ENCODE peak calls at places on chromosomes 5 and 9, in five cellular contexts. V, D, T, A and U are unnamed samples.

GRCh38 chr9:109967651-109968331 is 187.8 kb downstream of the PALM2AKAP2 start:
- DNase-seq in V (no peak), D (no peak), T (no peak), A (no peak), U (no peak)

GRCh38 chr5:175867587-175868347 is 3.6 kb upstream of the CPLX2 start:
- DNase-seq in V (no peak), D (peak; percentile 25), T (no peak), A (no peak), U (peak; percentile 6)

GRCh38 chr5:38636626-38637025 is 80.2 kb upstream of the LIFR start:
- DNase-seq in V (no peak), D (no peak), T (no peak), A (no peak), U (peak; percentile 53)

GRCh38 chr5:76331139-76331538 is 71.9 kb upstream of the IQGAP2 start:
- DNase-seq in V (no peak), D (peak; percentile 85), T (no peak), A (no peak), U (no peak)

GRCh38 chr9:136943291-136944093 is 1.0 kb downstream of the FBXW5 start:
- DNase-seq in V (no peak), D (peak; percentile 70), T (no peak), A (no peak), U (peak; percentile 44)

GRCh38 chr5:58628626-58629025 is 45.8 kb downstream of the RAB3C start:
- DNase-seq in V (no peak), D (no peak), T (no peak), A (no peak), U (no peak)

GRCh38 chr9:132410642-132411041 is 631 bp downstream of the CFAP77 start:
- DNase-seq in V (no peak), D (no peak), T (no peak), A (no peak), U (no peak)

GRCh38 chr5:179558912-179559279 is 8.5 kb downstream of the RUFY1 start:
- DNase-seq in V (peak; percentile 53), D (no peak), T (no peak), A (no peak), U (peak; percentile 45)

GRCh38 chr5:10330511-10331105 is 22.9 kb upstream of the MARCHF6 start:
- DNase-seq in V (no peak), D (no peak), T (no peak), A (no peak), U (no peak)

GRCh38 chr5:16411235-16411634 is 54.4 kb downstream of the ZNF622 start:
- DNase-seq in V (peak; percentile 25), D (no peak), T (peak; percentile 38), A (no peak), U (peak; percentile 27)

GRCh38 chr5:1490360-1490759 is 33.4 kb downstream of the LPCAT1 start:
- DNase-seq in V (no peak), D (no peak), T (no peak), A (no peak), U (no peak)

GRCh38 chr5:179206366-179206765 is 138.9 kb downstream of the ADAMTS2 start:
- DNase-seq in V (no peak), D (no peak), T (no peak), A (no peak), U (no peak)

GRCh38 chr9:131476777-131477345 is 25.9 kb upstream of the POMT1 start:
- DNase-seq in V (no peak), D (no peak), T (no peak), A (no peak), U (no peak)

GRCh38 chr9:136438548-136438908 is 1.1 kb downstream of the INPP5E start:
- DNase-seq in V (peak; percentile 58), D (peak; percentile 25), T (no peak), A (no peak), U (no peak)

GRCh38 chr9:4301971-4302427 is 2.1 kb upstream of the GLIS3 start:
- DNase-seq in V (peak; percentile 94), D (no peak), T (peak; percentile 97), A (no peak), U (peak; percentile 90)

GRCh38 chr5:21263361-21263760 is 1275.4 kb upstream of the CDH18 start:
- DNase-seq in V (peak; percentile 3), D (no peak), T (no peak), A (no peak), U (no peak)

GRCh38 chr5:150000990-150001659 is 586 bp downstream of the HMGXB3 start:
- DNase-seq in V (peak; percentile 71), D (peak; percentile 40), T (peak; percentile 32), A (no peak), U (peak; percentile 59)

GRCh38 chr9:127783111-127783621 is 2.7 kb upstream of the CDK9 start:
- DNase-seq in V (no peak), D (no peak), T (no peak), A (peak; percentile 60), U (no peak)

GRCh38 chr5:91219803-91220371 is 163.2 kb downstream of the ARRDC3 start:
- DNase-seq in V (peak; percentile 38), D (peak; percentile 23), T (no peak), A (no peak), U (peak; percentile 47)

GRCh38 chr5:111747336-111747735 is 9.7 kb downstream of the NREP start:
- DNase-seq in V (peak; percentile 52), D (no peak), T (peak; percentile 81), A (no peak), U (peak; percentile 94)

GRCh38 chr5:26894719-26895263 is 143.6 kb downstream of the CDH9 start:
- DNase-seq in V (peak; percentile 6), D (no peak), T (peak; percentile 50), A (no peak), U (peak; percentile 1)